ENCODE peak calls at places on chromosome X, in seven cellular contexts. X is K562, S is HFF-Myc, Q is astrocyte of the spinal cord, C is type B pancreatic cell, M is epithelial cell of esophagus, O is upper lobe of left lung. Z is an unnamed sample.

GRCh38 chrX:8939344-8939743 is 94.6 kb downstream of the FAM9B start:
- DNase-seq in X (no peak), S (no peak), Q (no peak), C (no peak), M (no peak), O (no peak), Z (no peak)

GRCh38 chrX:68685722-68686683 is 38.5 kb downstream of the STARD8 start:
- DNase-seq in X (peak), S (no peak), Q (peak), C (no peak), M (peak), O (peak), Z (peak)

GRCh38 chrX:8738588-8739189 is 6.8 kb upstream of the ANOS1 start:
- DNase-seq in X (peak), S (no peak), Q (peak), C (no peak), M (peak), O (no peak), Z (peak)

GRCh38 chrX:105803891-105804290 is 18.4 kb upstream of the NRK start:
- DNase-seq in X (no peak), S (no peak), Q (no peak), C (no peak), M (no peak), O (no peak), Z (no peak)

GRCh38 chrX:46831620-46832327 is 5.1 kb upstream of the RP2 start:
- DNase-seq in X (no peak), S (no peak), Q (peak), C (no peak), M (peak), O (no peak), Z (no peak)

GRCh38 chrX:55057691-55058249 is 17.1 kb upstream of the PAGE2B start:
- DNase-seq in X (peak), S (peak), Q (peak), C (no peak), M (peak), O (no peak), Z (peak)

GRCh38 chrX:11341274-11342256 is 48.4 kb downstream of the AMELX start:
- DNase-seq in X (peak), S (peak), Q (peak), C (no peak), M (peak), O (no peak), Z (no peak)

GRCh38 chrX:2600564-2600963 is 90.5 kb upstream of the CD99 start:
- DNase-seq in X (no peak), S (no peak), Q (no peak), C (no peak), M (no peak), O (no peak), Z (no peak)

GRCh38 chrX:112863850-112864249 is 23.2 kb upstream of the AMOT start:
- DNase-seq in X (no peak), S (no peak), Q (no peak), C (no peak), M (no peak), O (no peak), Z (no peak)

GRCh38 chrX:11367609-11368430 is 74.6 kb downstream of the AMELX start:
- DNase-seq in X (peak), S (peak), Q (no peak), C (no peak), M (peak), O (no peak), Z (no peak)

GRCh38 chrX:78024349-78025108 is 55.1 kb upstream of the PGAM4 start:
- DNase-seq in X (peak), S (no peak), Q (no peak), C (no peak), M (peak), O (no peak), Z (no peak)

GRCh38 chrX:82362550-82362949 is 1145.5 kb upstream of the POU3F4 start:
- DNase-seq in X (no peak), S (no peak), Q (no peak), C (no peak), M (no peak), O (no peak), Z (no peak)

GRCh38 chrX:4935846-4936245 is 1222.4 kb upstream of the PRKX start:
- DNase-seq in X (no peak), S (no peak), Q (no peak), C (no peak), M (peak), O (no peak), Z (no peak)

GRCh38 chrX:103311401-103311785 is 603 bp upstream of the BEX2 start:
- DNase-seq in X (no peak), S (no peak), Q (no peak), C (no peak), M (no peak), O (no peak), Z (no peak)

GRCh38 chrX:153708415-153708814 is 15.8 kb downstream of the BCAP31 start:
- DNase-seq in X (peak), S (peak), Q (peak), C (no peak), M (peak), O (peak), Z (peak)

GRCh38 chrX:44105228-44105913 is 132.2 kb upstream of the NDP start:
- DNase-seq in X (no peak), S (no peak), Q (no peak), C (no peak), M (no peak), O (no peak), Z (no peak)

GRCh38 chrX:14032383-14032782 is 2.7 kb upstream of the GEMIN8 start:
- DNase-seq in X (peak), S (no peak), Q (peak), C (no peak), M (peak), O (no peak), Z (peak)

GRCh38 chrX:53939127-53939526 is 105.1 kb downstream of the PHF8 start:
- DNase-seq in X (no peak), S (no peak), Q (no peak), C (no peak), M (no peak), O (no peak), Z (no peak)

GRCh38 chrX:115233497-115234219 is at the start of gene LRCH2:
- DNase-seq in X (no peak), S (no peak), Q (peak), C (peak), M (no peak), O (peak), Z (peak)

GRCh38 chrX:50920132-50920531 is 9.6 kb downstream of the BMP15 start:
- DNase-seq in X (no peak), S (no peak), Q (peak), C (no peak), M (peak), O (no peak), Z (no peak)

GRCh38 chrX:37425370-37425769 is 76.2 kb downstream of the PRRG1 start:
- DNase-seq in X (no peak), S (no peak), Q (peak), C (no peak), M (peak), O (no peak), Z (no peak)

GRCh38 chrX:119672252-119672825 is 20.6 kb downstream of the SEPTIN6 start:
- DNase-seq in X (no peak), S (no peak), Q (no peak), C (no peak), M (no peak), O (no peak), Z (no peak)

GRCh38 chrX:96568088-96568487 is 116.6 kb upstream of the DIAPH2 start:
- DNase-seq in X (no peak), S (no peak), Q (no peak), C (no peak), M (no peak), O (no peak), Z (no peak)

GRCh38 chrX:103170216-103170615 is 44.7 kb upstream of the BEX4 start:
- DNase-seq in X (no peak), S (no peak), Q (peak), C (no peak), M (peak), O (no peak), Z (no peak)

GRCh38 chrX:48540015-48540350 is 469 bp downstream of the TBC1D25 start:
- DNase-seq in X (peak), S (no peak), Q (peak), C (no peak), M (peak), O (no peak), Z (no peak)

GRCh38 chrX:106894978-106895452 is 8.1 kb downstream of the RIPPLY1 start:
- DNase-seq in X (no peak), S (peak), Q (peak), C (no peak), M (peak), O (no peak), Z (no peak)

GRCh38 chrX:116246261-116246660 is 75.7 kb downstream of the AGTR2 start:
- DNase-seq in X (no peak), S (no peak), Q (peak), C (no peak), M (peak), O (no peak), Z (no peak)

GRCh38 chrX:14029039-14029424 is 660 bp downstream of the GEMIN8 start:
- DNase-seq in X (peak), S (no peak), Q (no peak), C (no peak), M (no peak), O (no peak), Z (no peak)

GRCh38 chrX:103913356-103914020 is 48.9 kb upstream of the TMSB15B start:
- DNase-seq in X (no peak), S (no peak), Q (peak), C (no peak), M (no peak), O (no peak), Z (no peak)

GRCh38 chrX:73823473-73824004 is 260.5 kb downstream of the CHIC1 start:
- DNase-seq in X (no peak), S (no peak), Q (no peak), C (no peak), M (no peak), O (no peak), Z (no peak)

GRCh38 chrX:48540480-48540879 is 966 bp downstream of the TBC1D25 start:
- DNase-seq in X (no peak), S (no peak), Q (no peak), C (no peak), M (no peak), O (no peak), Z (no peak)

DNA sequence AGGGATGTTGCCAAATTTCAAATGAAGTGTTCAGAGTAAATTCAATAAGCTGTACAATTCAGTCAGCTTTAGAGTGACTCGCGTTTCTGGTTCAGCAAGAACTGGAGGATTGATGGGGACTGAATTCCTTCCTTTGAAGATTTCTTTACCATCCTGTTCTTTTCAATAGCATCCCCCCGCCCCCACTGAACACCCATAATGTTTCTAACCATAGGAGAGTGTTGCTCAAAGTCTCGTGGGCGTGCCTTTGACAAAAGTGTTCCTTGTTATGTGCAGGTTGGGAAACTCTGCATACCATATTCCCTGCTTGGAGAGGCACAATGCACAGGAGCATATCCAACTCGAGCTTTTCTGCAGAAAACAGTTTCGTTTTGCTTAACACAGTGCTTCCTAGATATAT is 323.5 kb upstream of the CASK start:
- DNase-seq in X (no peak), S (no peak), Q (no peak), C (no peak), M (peak), O (no peak), Z (no peak)
- TF ChIP-seq CTCF in X (no peak), S (no peak), Q (no peak), C (no peak), M (no peak), O (no peak), Z (no peak)

DNA sequence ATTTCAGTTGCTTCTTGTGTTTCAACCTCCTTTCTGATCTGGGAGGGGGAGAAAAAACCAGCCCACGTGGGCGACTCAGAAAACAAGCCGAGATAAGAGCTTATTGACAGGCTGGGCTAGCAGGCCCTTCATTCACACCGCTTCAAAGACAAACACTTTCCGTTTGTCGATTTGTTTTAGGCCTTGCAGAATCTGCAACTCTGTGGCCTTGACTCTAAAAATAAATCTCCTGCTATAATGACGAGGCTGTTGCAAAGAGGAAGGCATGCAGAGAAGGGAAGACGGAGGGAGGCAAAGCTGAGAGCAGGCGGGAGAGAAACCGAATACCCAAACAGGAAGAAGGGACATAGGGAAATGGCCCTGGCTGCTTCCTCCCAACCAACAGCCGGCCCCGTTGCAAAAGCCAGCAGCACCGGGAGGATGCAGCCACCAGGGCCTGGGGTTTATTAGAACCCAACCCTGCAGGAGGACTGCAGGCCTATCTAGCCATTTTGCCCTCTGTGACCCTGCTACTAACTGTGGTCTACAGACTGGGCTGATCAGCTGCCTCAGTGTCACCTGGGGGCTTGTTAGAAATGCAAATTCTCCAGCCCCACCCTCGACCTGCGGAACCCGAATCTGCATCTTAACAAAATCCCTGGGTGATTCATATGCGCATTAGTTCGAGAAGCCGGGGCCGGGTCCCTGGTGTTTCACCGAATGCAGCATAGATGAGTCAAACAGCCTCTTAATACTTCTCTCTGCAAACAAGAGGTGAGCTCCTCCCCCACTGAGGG is 325.5 kb downstream of the BCOR start:
- DNase-seq in X (peak), S (no peak), Q (peak), C (no peak), M (peak), O (no peak), Z (peak)
- TF ChIP-seq CTCF in X (no peak), S (no peak), Q (no peak), C (peak), M (no peak), O (no peak), Z (no peak)

GRCh38 chrX:30489323-30489722 is 88.2 kb downstream of the TASL start:
- DNase-seq in X (peak), S (no peak), Q (no peak), C (no peak), M (no peak), O (no peak), Z (no peak)

GRCh38 chrX:30495468-30495867 is 82.1 kb downstream of the TASL start:
- DNase-seq in X (no peak), S (no peak), Q (no peak), C (no peak), M (no peak), O (no peak), Z (no peak)

GRCh38 chrX:30488092-30488491 is 89.5 kb downstream of the TASL start:
- DNase-seq in X (no peak), S (no peak), Q (no peak), C (no peak), M (peak), O (no peak), Z (no peak)

GRCh38 chrX:30493348-30493747 is 84.2 kb downstream of the TASL start:
- DNase-seq in X (no peak), S (no peak), Q (no peak), C (no peak), M (no peak), O (no peak), Z (no peak)
- TF ChIP-seq CTCF in X (no peak), S (peak), Q (no peak), C (peak), M (no peak), O (no peak), Z (no peak)

DNA sequence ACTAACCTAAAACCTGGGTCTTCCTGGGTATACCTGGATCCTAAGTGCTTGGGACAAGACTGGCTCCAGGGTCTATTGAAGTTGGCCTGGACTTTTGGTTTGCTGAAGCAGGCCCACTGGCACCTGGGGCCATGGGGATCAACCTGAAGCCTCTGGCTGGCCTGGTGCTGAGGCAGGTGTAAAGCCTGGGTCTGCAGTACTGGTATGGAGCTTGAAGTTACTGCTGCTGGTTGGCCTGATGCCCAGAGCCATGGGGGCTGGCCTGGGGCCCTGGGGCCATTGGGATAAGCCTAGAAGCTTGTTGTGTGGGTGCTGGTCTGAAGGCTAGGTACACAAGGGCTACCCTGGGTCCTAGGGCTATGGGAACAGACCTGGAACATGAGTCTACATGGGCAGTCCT is 743.2 kb upstream of the GRIA3 start:
- DNase-seq in X (no peak), S (no peak), Q (no peak), C (no peak), M (no peak), O (peak), Z (no peak)
- TF ChIP-seq CTCF in X (no peak), S (no peak), Q (no peak), C (no peak), M (no peak), O (no peak), Z (no peak)

GRCh38 chrX:149527705-149528104 is 13.1 kb upstream of the EOLA1 start:
- DNase-seq in X (peak), S (no peak), Q (peak), C (no peak), M (peak), O (no peak), Z (no peak)
- TF ChIP-seq CTCF in X (peak), S (peak), Q (peak), C (peak), M (peak), O (peak), Z (peak)

DNA sequence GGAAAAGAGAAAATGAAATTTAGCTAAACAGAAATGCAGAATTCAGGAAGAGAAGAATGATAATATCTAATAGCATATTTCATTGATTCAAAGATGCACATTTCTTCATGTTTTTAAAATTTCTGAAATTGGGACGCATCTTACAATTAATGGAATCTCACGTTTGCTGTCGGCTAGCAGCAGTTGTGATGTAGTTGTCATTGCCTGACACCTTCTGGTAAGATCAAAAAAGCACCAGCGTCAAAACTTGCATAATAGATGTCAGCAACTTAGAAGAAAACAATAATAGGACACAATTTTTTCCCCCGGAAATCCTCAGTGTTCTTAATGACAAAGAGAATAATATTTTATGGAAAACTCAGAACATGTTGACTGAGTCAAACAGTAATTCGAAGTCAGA is 29.8 kb upstream of the SLC7A3 start:
- DNase-seq in X (no peak), S (no peak), Q (no peak), C (no peak), M (peak), O (no peak), Z (no peak)
- TF ChIP-seq CTCF in X (peak), S (no peak), Q (no peak), C (peak), M (peak), O (no peak), Z (no peak)

GRCh38 chrX:108036298-108036973 is 8.4 kb upstream of the VSIG1 start:
- DNase-seq in X (peak), S (peak), Q (peak), C (no peak), M (peak), O (no peak), Z (no peak)
- TF ChIP-seq CTCF in X (no peak), S (no peak), Q (no peak), C (no peak), M (no peak), O (no peak), Z (no peak)

DNA sequence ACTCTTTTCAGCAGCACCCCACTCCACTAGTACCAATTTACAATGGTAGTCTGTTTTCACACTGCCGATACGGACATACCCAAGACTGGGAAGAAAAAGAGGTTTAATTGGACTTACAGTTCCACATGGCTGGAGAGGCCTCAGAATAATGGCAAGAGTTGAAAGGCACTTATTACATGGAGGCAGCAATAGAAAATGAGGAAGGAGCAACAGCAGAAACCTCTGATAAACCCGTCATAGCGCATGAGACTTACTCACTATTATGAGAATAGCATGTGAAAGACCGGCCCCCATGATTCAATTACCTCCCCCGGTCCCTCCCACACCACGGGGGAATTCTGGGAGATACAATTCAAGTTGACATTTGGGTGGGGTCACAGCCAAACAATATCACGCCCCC is 34.1 kb upstream of the MAGEA4 start:
- DNase-seq in X (no peak), S (no peak), Q (no peak), C (no peak), M (no peak), O (no peak), Z (no peak)
- TF ChIP-seq CTCF in X (no peak), S (no peak), Q (no peak), C (no peak), M (no peak), O (no peak), Z (no peak)

Z was measured in nephron progenitor cell.